ENCODE peak calls at places on chromosomes 1 and 21, in nine cellular contexts. U is mucosa of descending colon, Z is A673, L is endothelial cell, D is AG09309, J is pancreas, F is fibroblast of pulmonary artery, H is NB4, I is brain microvascular endothelial cell. T is an unnamed sample.

GRCh38 chr1:101520302-101520701 is 283.5 kb downstream of the S1PR1 start:
- DNase-seq in U (peak), Z (peak), L (peak), D (peak), J (no peak), F (peak), H (peak), I (peak), T (peak)

GRCh38 chr1:225565845-225566244 is 87.1 kb downstream of the ENAH start:
- DNase-seq in U (no peak), Z (no peak), L (no peak), D (peak), J (no peak), F (peak), H (peak), I (no peak), T (no peak)

GRCh38 chr1:19328486-19328885 is 16.4 kb downstream of the SLC66A1 start:
- DNase-seq in U (no peak), Z (no peak), L (no peak), D (no peak), J (no peak), F (no peak), H (no peak), I (no peak), T (no peak)

GRCh38 chr1:178497903-178498478 is 1.2 kb upstream of the CLEC20A start:
- DNase-seq in U (no peak), Z (no peak), L (no peak), D (no peak), J (no peak), F (no peak), H (no peak), I (no peak), T (no peak)

GRCh38 chr1:8889925-8890785 is 11.7 kb upstream of the ENO1 start:
- DNase-seq in U (peak), Z (no peak), L (no peak), D (peak), J (peak), F (peak), H (no peak), I (peak), T (no peak)

GRCh38 chr1:78678324-78678723 is 28.7 kb downstream of the IFI44 start:
- DNase-seq in U (no peak), Z (no peak), L (no peak), D (no peak), J (no peak), F (no peak), H (no peak), I (no peak), T (no peak)

GRCh38 chr1:16122361-16122881 is 33.4 kb downstream of the EPHA2 start:
- DNase-seq in U (no peak), Z (no peak), L (no peak), D (no peak), J (no peak), F (no peak), H (no peak), I (no peak), T (no peak)

GRCh38 chr21:46498335-46499050 is 39.8 kb downstream of the DIP2A start:
- DNase-seq in U (no peak), Z (no peak), L (no peak), D (no peak), J (no peak), F (no peak), H (no peak), I (peak), T (no peak)

GRCh38 chr1:226882187-226882586 is 11.8 kb downstream of the PSEN2 start:
- DNase-seq in U (peak), Z (no peak), L (no peak), D (no peak), J (no peak), F (no peak), H (no peak), I (no peak), T (no peak)

GRCh38 chr1:87331319-87332269 is 2.9 kb downstream of the LMO4 start:
- DNase-seq in U (peak), Z (peak), L (peak), D (no peak), J (peak), F (peak), H (peak), I (peak), T (peak)
- TF ChIP-seq CTCF in U (no peak), Z (no peak), L (no peak), D (peak), J (no peak), F (peak), H (no peak), I (peak), T (no peak)

DNA sequence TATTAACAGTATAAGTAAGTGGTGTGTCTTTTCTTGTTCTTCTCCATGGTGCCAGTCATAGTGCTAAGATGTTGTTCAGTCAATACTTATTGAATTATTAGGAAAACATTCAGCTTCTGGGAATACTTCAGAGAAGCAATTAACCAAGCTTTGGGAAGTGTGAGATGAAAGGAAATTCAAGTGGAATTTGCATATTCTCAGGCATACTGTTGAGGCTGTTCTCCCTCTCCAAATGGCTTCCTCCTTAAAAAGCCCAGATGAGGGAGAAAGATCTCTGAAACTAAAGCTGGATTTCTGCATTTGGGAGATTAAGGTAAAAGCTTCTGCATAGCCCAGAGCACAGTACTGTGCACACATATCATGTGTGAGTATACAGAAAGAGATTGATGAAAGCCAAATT is 73.4 kb downstream of the MACF1 start:
- DNase-seq in U (no peak), Z (no peak), L (no peak), D (no peak), J (no peak), F (no peak), H (no peak), I (no peak), T (no peak)
- TF ChIP-seq CTCF in U (no peak), Z (no peak), L (no peak), D (no peak), J (no peak), F (no peak), H (no peak), I (no peak), T (no peak)

GRCh38 chr1:240091201-240091600 is 482 bp upstream of the FMN2 start:
- DNase-seq in U (no peak), Z (no peak), L (no peak), D (no peak), J (no peak), F (no peak), H (no peak), I (no peak), T (no peak)

GRCh38 chr1:240094043-240094722 is 2.5 kb downstream of the FMN2 start:
- DNase-seq in U (no peak), Z (no peak), L (no peak), D (no peak), J (no peak), F (no peak), H (no peak), I (no peak), T (no peak)

GRCh38 chr1:240091614-240092300 is at the start of gene FMN2:
- DNase-seq in U (no peak), Z (peak), L (peak), D (no peak), J (no peak), F (no peak), H (no peak), I (peak), T (peak)

GRCh38 chr1:240093120-240093961 is 1.7 kb downstream of the FMN2 start:
- DNase-seq in U (no peak), Z (no peak), L (peak), D (no peak), J (no peak), F (no peak), H (no peak), I (peak), T (peak)

DNA sequence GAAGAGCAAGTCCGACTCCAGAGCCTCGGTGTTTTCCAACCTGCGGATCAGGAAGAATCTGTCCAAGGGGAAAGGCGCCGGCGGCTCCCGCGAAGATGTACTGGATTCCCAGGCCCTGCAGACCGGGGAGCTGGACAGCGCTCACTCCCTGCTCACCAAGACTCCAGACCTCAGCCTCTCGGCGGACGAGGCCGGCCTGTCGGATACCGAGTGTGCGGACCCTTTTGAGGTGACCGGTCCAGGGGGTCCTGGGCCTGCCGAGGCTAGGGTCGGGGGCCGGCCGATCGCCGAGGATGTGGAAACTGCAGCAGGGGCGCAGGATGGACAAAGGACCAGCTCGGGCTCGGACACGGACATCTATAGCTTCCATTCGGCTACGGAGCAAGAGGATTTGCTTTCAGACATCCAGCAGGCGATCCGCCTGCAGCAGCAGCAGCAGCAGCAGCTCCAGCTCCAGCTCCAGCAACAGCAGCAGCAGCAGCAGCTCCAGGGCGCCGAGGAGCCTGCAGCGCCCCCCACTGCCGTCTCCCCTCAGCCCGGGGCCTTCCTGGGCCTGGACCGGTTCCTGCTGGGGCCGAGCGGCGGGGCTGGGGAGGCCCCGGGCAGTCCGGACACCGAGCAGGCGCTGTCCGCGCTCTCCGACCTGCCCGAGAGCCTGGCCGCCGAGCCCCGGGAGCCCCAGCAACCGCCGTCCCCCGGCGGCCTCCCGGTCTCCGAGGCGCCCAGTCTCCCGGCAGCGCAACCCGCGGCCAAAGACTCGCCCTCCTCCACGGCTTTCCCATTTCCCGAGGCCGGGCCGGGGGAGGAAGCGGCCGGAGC is 827 bp downstream of the FMN2 start:
- DNase-seq in U (no peak), Z (no peak), L (peak), D (no peak), J (no peak), F (peak), H (no peak), I (peak), T (peak)
- TF ChIP-seq CTCF in U (no peak), Z (no peak), L (no peak), D (peak), J (no peak), F (no peak), H (no peak), I (peak), T (no peak)

DNA sequence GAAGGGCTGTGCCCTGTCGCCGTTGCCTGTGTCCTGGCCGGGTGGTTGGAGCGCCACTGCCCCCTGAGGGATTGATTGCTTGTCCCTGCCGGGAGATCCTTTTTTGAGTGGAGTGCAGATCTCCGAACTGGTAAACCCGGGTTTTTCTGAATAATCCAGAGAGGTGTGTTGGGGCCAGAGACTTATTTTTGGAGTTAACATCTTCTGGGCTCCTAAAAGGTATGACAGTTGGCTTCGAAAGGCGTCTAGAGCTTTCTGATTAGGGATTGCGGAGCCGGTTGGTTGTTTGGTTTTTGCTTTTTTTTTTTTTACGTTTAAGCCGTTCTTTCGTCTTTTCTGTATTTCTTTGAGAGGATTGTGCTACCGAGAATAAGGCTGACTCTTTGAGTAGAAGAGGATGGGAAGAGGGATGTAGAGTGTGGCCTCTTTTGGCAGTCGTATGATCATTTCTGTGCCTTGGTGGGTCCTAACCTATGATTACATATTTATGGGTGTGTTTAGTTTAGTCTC is 756 bp downstream of the RLF start:
- DNase-seq in U (no peak), Z (peak), L (no peak), D (no peak), J (peak), F (no peak), H (no peak), I (no peak), T (no peak)
- TF ChIP-seq CTCF in U (no peak), Z (no peak), L (no peak), D (no peak), J (no peak), F (peak), H (peak), I (peak), T (no peak)

GRCh38 chr1:206905295-206906164 is 8.3 kb downstream of the IL24 start:
- DNase-seq in U (no peak), Z (peak), L (no peak), D (peak), J (no peak), F (peak), H (no peak), I (peak), T (no peak)

GRCh38 chr1:206909883-206910318 is 11.8 kb downstream of the FCMR start:
- DNase-seq in U (no peak), Z (no peak), L (peak), D (no peak), J (no peak), F (no peak), H (no peak), I (no peak), T (no peak)

GRCh38 chr1:206909167-206909882 is 12.1 kb downstream of the IL24 start:
- DNase-seq in U (peak), Z (no peak), L (peak), D (no peak), J (peak), F (peak), H (no peak), I (no peak), T (peak)

GRCh38 chr1:206908038-206908437 is 10.8 kb downstream of the IL24 start:
- DNase-seq in U (no peak), Z (no peak), L (no peak), D (no peak), J (no peak), F (no peak), H (no peak), I (no peak), T (no peak)

GRCh38 chr1:206907304-206907991 is 10.2 kb downstream of the IL24 start:
- DNase-seq in U (no peak), Z (peak), L (peak), D (no peak), J (no peak), F (no peak), H (peak), I (no peak), T (peak)
- TF ChIP-seq CTCF in U (no peak), Z (no peak), L (peak), D (peak), J (no peak), F (peak), H (peak), I (peak), T (peak)

GRCh38 chr1:153750026-153750995 is 22.5 kb downstream of the INTS3 start:
- DNase-seq in U (peak), Z (no peak), L (peak), D (no peak), J (no peak), F (peak), H (no peak), I (no peak), T (no peak)
- TF ChIP-seq CTCF in U (no peak), Z (no peak), L (no peak), D (peak), J (no peak), F (peak), H (peak), I (no peak), T (no peak)

GRCh38 chr1:54842963-54843362 is 41.8 kb upstream of the TTC22 start:
- DNase-seq in U (no peak), Z (no peak), L (no peak), D (no peak), J (no peak), F (no peak), H (no peak), I (no peak), T (no peak)

GRCh38 chr1:54845772-54846171 is 41.2 kb downstream of the DHCR24 start:
- DNase-seq in U (no peak), Z (no peak), L (no peak), D (no peak), J (no peak), F (no peak), H (no peak), I (no peak), T (no peak)

GRCh38 chr1:54846301-54846700 is 40.7 kb downstream of the DHCR24 start:
- DNase-seq in U (no peak), Z (no peak), L (no peak), D (no peak), J (no peak), F (no peak), H (no peak), I (no peak), T (no peak)

GRCh38 chr1:54843449-54843848 is 42.3 kb upstream of the TTC22 start:
- DNase-seq in U (no peak), Z (no peak), L (no peak), D (no peak), J (no peak), F (no peak), H (no peak), I (no peak), T (no peak)

GRCh38 chr1:54844564-54844963 is 42.4 kb downstream of the DHCR24 start:
- DNase-seq in U (no peak), Z (no peak), L (no peak), D (no peak), J (no peak), F (no peak), H (no peak), I (no peak), T (no peak)
- TF ChIP-seq CTCF in U (no peak), Z (no peak), L (no peak), D (no peak), J (no peak), F (no peak), H (no peak), I (no peak), T (no peak)

DNA sequence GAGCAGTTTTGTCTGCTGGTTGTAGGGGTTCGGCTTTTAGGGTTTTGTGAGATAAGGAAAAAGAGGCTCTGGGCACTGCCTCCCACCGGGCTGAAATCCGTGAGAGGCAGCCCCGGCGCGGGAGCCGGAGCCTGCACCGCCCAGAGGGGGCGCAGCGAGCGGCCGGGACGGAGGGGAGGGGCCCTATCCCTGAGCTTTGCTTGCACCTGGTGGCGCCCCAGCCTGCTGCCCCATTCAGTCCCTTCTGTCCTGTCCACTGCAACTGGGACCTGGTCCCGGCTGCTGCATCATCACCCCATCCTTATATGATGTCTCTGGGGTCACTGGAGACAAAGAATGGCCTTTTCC is 512 bp upstream of the KCNJ6 start:
- DNase-seq in U (no peak), Z (peak), L (peak), D (no peak), J (no peak), F (no peak), H (no peak), I (no peak), T (peak)
- TF ChIP-seq CTCF in U (no peak), Z (no peak), L (peak), D (no peak), J (no peak), F (no peak), H (no peak), I (peak), T (peak)

T was measured in nephron progenitor cell.